ENCODE peak calls at places on chromosome 12, in six cellular contexts. One of them, this sample, is unnamed. For H3K4me1, the result is how much of the 10 kb centered on the place peaks cover.

GRCh38 chr12:124328116-124328515 is 33.2 kb downstream of the RFLNA start:
- DNase-seq in psoas muscle: peak
- DNase-seq in lung: no peak
- DNase-seq in heart left ventricle: no peak
- DNase-seq in K562: no peak
- DNase-seq in heart right ventricle: peak
- DNase-seq in this sample: no peak

GRCh38 chr12:94271351-94271750 is 123.0 kb downstream of the PLXNC1 start:
- DNase-seq in psoas muscle: no peak
- DNase-seq in heart right ventricle: no peak
- DNase-seq in lung: no peak
- DNase-seq in heart left ventricle: no peak
- DNase-seq in K562: no peak
- DNase-seq in this sample: no peak

GRCh38 chr12:81758421-81759214 is 532 bp downstream of the PPFIA2 start:
- DNase-seq in heart right ventricle: peak
- DNase-seq in heart left ventricle: peak
- DNase-seq in psoas muscle: peak
- DNase-seq in lung: no peak
- DNase-seq in K562: no peak
- DNase-seq in this sample: peak

GRCh38 chr12:111975161-111975931 is 37.6 kb downstream of the TMEM116 start:
- DNase-seq in lung: no peak
- DNase-seq in heart left ventricle: no peak
- DNase-seq in heart right ventricle: no peak
- DNase-seq in K562: peak
- DNase-seq in psoas muscle: no peak
- DNase-seq in this sample: no peak

GRCh38 chr12:127388985-127389384 is 878.0 kb upstream of the TMEM132C start:
- DNase-seq in heart left ventricle: no peak
- DNase-seq in lung: no peak
- DNase-seq in K562: no peak
- DNase-seq in heart right ventricle: no peak
- DNase-seq in psoas muscle: no peak
- DNase-seq in this sample: no peak

GRCh38 chr12:64080319-64081008 is 141.6 kb downstream of the KICS2 start:
- DNase-seq in heart left ventricle: no peak
- DNase-seq in psoas muscle: no peak
- DNase-seq in K562: no peak
- DNase-seq in heart right ventricle: no peak
- DNase-seq in lung: no peak
- DNase-seq in this sample: no peak

GRCh38 chr12:836952-837351 is 84.6 kb downstream of the WNK1 start:
- DNase-seq in heart left ventricle: no peak
- DNase-seq in K562: no peak
- DNase-seq in heart right ventricle: no peak
- DNase-seq in lung: no peak
- DNase-seq in psoas muscle: no peak
- DNase-seq in this sample: no peak

GRCh38 chr12:116690016-116690709 is 47.7 kb downstream of the SPRING1 start:
- DNase-seq in heart left ventricle: no peak
- DNase-seq in K562: no peak
- DNase-seq in psoas muscle: no peak
- DNase-seq in lung: no peak
- DNase-seq in heart right ventricle: no peak
- DNase-seq in this sample: no peak

GRCh38 chr12:6799147-6799546 is 9.8 kb downstream of the CD4 start:
- DNase-seq in K562: no peak
- DNase-seq in lung: no peak
- DNase-seq in heart left ventricle: no peak
- DNase-seq in psoas muscle: no peak
- DNase-seq in heart right ventricle: no peak
- DNase-seq in this sample: no peak

GRCh38 chr12:40566246-40566645 is 126.0 kb upstream of the CNTN1 start:
- DNase-seq in heart left ventricle: no peak
- DNase-seq in lung: no peak
- DNase-seq in K562: no peak
- DNase-seq in heart right ventricle: no peak
- DNase-seq in psoas muscle: no peak
- DNase-seq in this sample: no peak

GRCh38 chr12:91566328-91567099 is 383.9 kb upstream of the DCN start:
- DNase-seq in heart left ventricle: no peak
- DNase-seq in psoas muscle: no peak
- DNase-seq in K562: no peak
- DNase-seq in lung: no peak
- DNase-seq in heart right ventricle: no peak
- DNase-seq in this sample: no peak

GRCh38 chr12:52249041-52249461 is 16.0 kb downstream of the KRT7 start:
- DNase-seq in K562: no peak
- DNase-seq in lung: peak
- DNase-seq in heart right ventricle: peak
- DNase-seq in psoas muscle: peak
- DNase-seq in heart left ventricle: no peak
- DNase-seq in this sample: no peak

GRCh38 chr12:109879332-109880048 is 851 bp downstream of the GLTP start:
- DNase-seq in lung: no peak
- DNase-seq in K562: peak
- DNase-seq in heart right ventricle: no peak
- DNase-seq in psoas muscle: no peak
- DNase-seq in heart left ventricle: no peak
- DNase-seq in this sample: no peak
- H3K4me1 ChIP-seq in lung: under half
- H3K4me1 ChIP-seq in K562: under half
- H3K4me1 ChIP-seq in heart right ventricle: under half
- H3K4me1 ChIP-seq in psoas muscle: under half
- H3K4me1 ChIP-seq in heart left ventricle: under half
- H3K4me1 ChIP-seq in this sample: under half

GRCh38 chr12:57611810-57612710 is 825 bp downstream of the ARHGEF25 start:
- DNase-seq in heart right ventricle: no peak
- DNase-seq in heart left ventricle: no peak
- DNase-seq in psoas muscle: peak
- DNase-seq in lung: no peak
- DNase-seq in K562: no peak
- DNase-seq in this sample: no peak
- H3K4me3 ChIP-seq in heart right ventricle: peak
- H3K4me3 ChIP-seq in heart left ventricle: peak
- H3K4me3 ChIP-seq in psoas muscle: peak
- H3K4me3 ChIP-seq in lung: no peak
- H3K4me3 ChIP-seq in K562: peak
- H3K4me3 ChIP-seq in this sample: peak

DNA sequence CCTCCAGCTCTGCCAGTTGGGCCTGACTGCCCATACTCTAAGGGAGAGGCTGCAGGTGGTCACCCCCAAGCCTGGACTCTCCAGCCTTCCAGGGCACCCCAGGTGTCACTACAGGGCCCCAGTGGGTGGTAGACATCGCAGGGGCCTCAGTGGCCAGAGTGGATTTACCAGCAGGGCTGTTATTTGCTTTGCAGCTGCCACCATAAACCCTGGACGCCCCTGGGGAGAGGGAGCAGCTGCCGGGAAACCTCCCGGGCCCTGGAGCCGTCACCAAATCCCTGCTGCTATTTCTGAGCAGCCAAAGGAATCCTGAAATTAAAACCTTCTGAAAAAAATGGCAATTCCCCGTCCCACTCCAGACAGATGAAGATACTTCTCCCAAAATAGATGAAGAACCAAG is 13.9 kb downstream of the TMEM119 start:
- DNase-seq in heart right ventricle: no peak
- DNase-seq in K562: no peak
- DNase-seq in psoas muscle: no peak
- DNase-seq in heart left ventricle: no peak
- DNase-seq in lung: no peak
- DNase-seq in this sample: no peak
- H3K4me1 ChIP-seq in heart right ventricle: under half
- H3K4me1 ChIP-seq in K562: under half
- H3K4me1 ChIP-seq in psoas muscle: under half
- H3K4me1 ChIP-seq in heart left ventricle: under half
- H3K4me1 ChIP-seq in lung: under half
- H3K4me1 ChIP-seq in this sample: under half

GRCh38 chr12:68638721-68639395 is 28.2 kb downstream of the RAP1B start:
- DNase-seq in lung: no peak
- DNase-seq in psoas muscle: no peak
- DNase-seq in heart right ventricle: no peak
- DNase-seq in K562: no peak
- DNase-seq in heart left ventricle: no peak
- DNase-seq in this sample: no peak
- H3K4me3 ChIP-seq in lung: no peak
- H3K4me3 ChIP-seq in psoas muscle: no peak
- H3K4me3 ChIP-seq in heart right ventricle: no peak
- H3K4me3 ChIP-seq in K562: no peak
- H3K4me3 ChIP-seq in heart left ventricle: no peak
- H3K4me3 ChIP-seq in this sample: no peak

This sample was measured in HAP-1.